ENCODE peak calls at places on chromosomes 12 and 14, in five cellular contexts. V, Z, O, L and M are unnamed samples.

GRCh38 chr12:20492251-20492728 is 124.0 kb downstream of the PDE3A start:
- DNase-seq in L (no peak), V (no peak), Z (no peak), O (no peak), M (no peak)

GRCh38 chr14:65187421-65188049 is 85.2 kb upstream of the MAX start:
- DNase-seq in Z (no peak), L (no peak), V (no peak), O (no peak), M (no peak)

GRCh38 chr12:68189766-68190700 is 30.5 kb upstream of the IFNG start:
- DNase-seq in L (no peak), Z (peak), V (no peak), O (no peak), M (no peak)

GRCh38 chr14:98130691-98131090 is 1141.3 kb downstream of the BCL11B start:
- DNase-seq in O (no peak), Z (no peak), V (no peak), L (no peak), M (no peak)

GRCh38 chr14:50334211-50334610 is 22.1 kb downstream of the DMAC2L start:
- DNase-seq in L (no peak), Z (no peak), V (no peak), O (no peak), M (no peak)

GRCh38 chr14:70052990-70053389 is 135.8 kb downstream of the SLC8A3 start:
- DNase-seq in O (no peak), L (peak), Z (peak), V (no peak), M (no peak)

GRCh38 chr14:23366163-23366921 is 1.4 kb upstream of the EFS start:
- DNase-seq in O (no peak), V (no peak), Z (no peak), L (no peak), M (peak)

GRCh38 chr14:96688629-96689028 is 108.6 kb upstream of the VRK1 start:
- DNase-seq in L (no peak), Z (no peak), O (no peak), V (no peak), M (no peak)

GRCh38 chr12:50181691-50182090 is 14.5 kb upstream of the CERS5 start:
- DNase-seq in V (no peak), L (no peak), Z (no peak), O (no peak), M (no peak)

GRCh38 chr14:61643546-61643945 is 51.8 kb upstream of the HIF1A start:
- DNase-seq in V (peak), L (no peak), Z (peak), O (no peak), M (no peak)

GRCh38 chr12:66190519-66191406 is 1.7 kb downstream of the IRAK3 start:
- DNase-seq in O (no peak), Z (no peak), V (no peak), L (no peak), M (no peak)

GRCh38 chr14:91417134-91417982 is at the start of gene CCDC88C:
- DNase-seq in O (no peak), V (no peak), L (peak), Z (no peak), M (peak)

GRCh38 chr12:50085615-50085928 is 430 bp downstream of the SMARCD1 start:
- DNase-seq in L (no peak), O (no peak), Z (no peak), V (no peak), M (no peak)

GRCh38 chr14:75372260-75372659 is 55.6 kb upstream of the JDP2 start:
- DNase-seq in V (no peak), Z (no peak), L (no peak), O (no peak), M (no peak)

GRCh38 chr14:42323426-42323825 is 716.8 kb downstream of the LRFN5 start:
- DNase-seq in V (no peak), O (no peak), Z (no peak), L (no peak), M (no peak)

GRCh38 chr12:104216461-104217058 is 981 bp downstream of the TXNRD1 start:
- DNase-seq in L (no peak), O (no peak), V (no peak), Z (no peak), M (no peak)

GRCh38 chr14:33617154-33617553 is 333.7 kb downstream of the EGLN3 start:
- DNase-seq in L (no peak), V (peak), O (no peak), Z (peak), M (no peak)

GRCh38 chr12:29589271-29589670 is 91.8 kb upstream of the OVCH1 start:
- DNase-seq in Z (no peak), V (peak), O (no peak), L (no peak), M (no peak)

GRCh38 chr14:75025082-75025481 is 22.4 kb downstream of the EIF2B2 start:
- DNase-seq in V (no peak), O (no peak), Z (no peak), L (no peak), M (no peak)

GRCh38 chr12:132114667-132115066 is 29.5 kb downstream of the DDX51 start:
- DNase-seq in O (no peak), Z (no peak), L (no peak), V (no peak), M (no peak)

GRCh38 chr14:37901978-37902377 is 305.7 kb upstream of the SSTR1 start:
- DNase-seq in V (peak), L (no peak), O (no peak), Z (peak), M (peak)

GRCh38 chr14:100585448-100586152 is 1.6 kb downstream of the BEGAIN start:
- DNase-seq in O (no peak), L (no peak), V (no peak), Z (no peak), M (no peak)

GRCh38 chr12:46494424-46494823 is 121.9 kb upstream of the SLC38A2 start:
- DNase-seq in O (no peak), L (no peak), Z (no peak), V (no peak), M (no peak)

GRCh38 chr12:63821781-63822251 is 22.7 kb upstream of the SRGAP1 start:
- DNase-seq in O (no peak), L (no peak), Z (no peak), V (no peak), M (peak)

GRCh38 chr14:91390165-91390778 is 27.3 kb downstream of the CCDC88C start:
- DNase-seq in O (no peak), V (no peak), L (no peak), Z (no peak), M (no peak)

GRCh38 chr12:131607658-131608447 is 103.0 kb upstream of the SFSWAP start:
- DNase-seq in L (no peak), V (no peak), O (no peak), Z (no peak), M (no peak)

GRCh38 chr12:6230321-6231110 is 30.3 kb downstream of the CD9 start:
- DNase-seq in V (no peak), Z (no peak), O (peak), L (no peak), M (peak)

GRCh38 chr12:57965766-57966165 is 24.4 kb downstream of the ATP23 start:
- DNase-seq in O (no peak), Z (no peak), L (no peak), V (no peak), M (no peak)

GRCh38 chr12:115700896-115701465 is 576.5 kb downstream of the MED13L start:
- DNase-seq in L (no peak), O (no peak), V (peak), Z (no peak), M (no peak)

GRCh38 chr12:98332626-98333025 is 182.8 kb upstream of the TMPO start:
- DNase-seq in V (no peak), Z (no peak), O (no peak), L (no peak), M (no peak)

GRCh38 chr12:127271776-127272175 is 995.2 kb upstream of the TMEM132C start:
- DNase-seq in L (no peak), V (no peak), O (no peak), Z (no peak), M (no peak)

GRCh38 chr14:77458249-77458950 is 507 bp downstream of the AHSA1 start:
- DNase-seq in L (peak), V (no peak), O (peak), Z (no peak), M (no peak)

GRCh38 chr12:119718141-119718540 is 50.2 kb downstream of the PRKAB1 start:
- DNase-seq in Z (no peak), O (no peak), L (no peak), V (no peak), M (no peak)

GRCh38 chr14:33647385-33647786 is 303.5 kb downstream of the EGLN3 start:
- DNase-seq in L (no peak), V (peak), Z (peak), O (no peak), M (no peak)

GRCh38 chr14:68361231-68361630 is 431.6 kb downstream of the ZFP36L1 start:
- DNase-seq in Z (peak), O (no peak), V (no peak), L (no peak), M (no peak)

GRCh38 chr12:106001819-106002218 is 136.9 kb downstream of the NUAK1 start:
- DNase-seq in O (no peak), Z (no peak), L (no peak), V (no peak), M (no peak)

GRCh38 chr14:71918955-71919354 is 13.3 kb upstream of the RGS6 start:
- DNase-seq in Z (no peak), O (no peak), L (no peak), V (no peak), M (no peak)

GRCh38 chr14:75513911-75514672 is 8.2 kb upstream of the BATF start:
- DNase-seq in Z (no peak), O (no peak), V (no peak), L (no peak), M (no peak)

GRCh38 chr12:15268927-15269552 is 47.8 kb upstream of the RERG start:
- DNase-seq in Z (peak), L (peak), O (no peak), V (no peak), M (no peak)